ENCODE peak calls at places on chromosomes 6 and 20, in seven cellular contexts. U, I, A, P, S, F and L are unnamed samples.

GRCh38 chr6:26350858-26351543 is 14.0 kb upstream of the BTN3A2 start:
- DNase-seq in I (no peak), A (no peak), F (no peak), U (no peak), S (no peak), P (no peak), L (no peak)

GRCh38 chr6:43627008-43627825 is 1.8 kb downstream of the GTPBP2 start:
- DNase-seq in S (peak), U (peak), I (peak), A (peak), P (peak), F (peak), L (peak)

GRCh38 chr6:162109466-162110040 is 618.0 kb downstream of the PRKN start:
- DNase-seq in P (no peak), I (no peak), F (peak), S (no peak), A (no peak), U (no peak), L (no peak)

GRCh38 chr20:13851279-13851678 is 66.5 kb downstream of the NDUFAF5 start:
- DNase-seq in A (no peak), U (no peak), S (no peak), F (no peak), I (no peak), P (no peak), L (no peak)

GRCh38 chr6:154412106-154412820 is 55.7 kb upstream of the IPCEF1 start:
- DNase-seq in U (no peak), A (peak), F (no peak), I (no peak), S (no peak), P (no peak), L (no peak)

GRCh38 chr6:42550277-42550676 is 13.6 kb upstream of the UBR2 start:
- DNase-seq in P (no peak), U (no peak), A (no peak), I (peak), F (no peak), S (no peak), L (no peak)

GRCh38 chr6:162177733-162178132 is 549.8 kb downstream of the PRKN start:
- DNase-seq in F (peak), U (no peak), A (no peak), I (peak), P (peak), S (no peak), L (peak)

GRCh38 chr6:110181131-110182027 is 1.2 kb downstream of the CDC40 start:
- DNase-seq in F (no peak), U (no peak), P (no peak), I (peak), S (no peak), A (peak), L (peak)

GRCh38 chr6:73696990-73697651 is 1.1 kb downstream of the CD109 start:
- DNase-seq in F (no peak), A (no peak), I (no peak), S (no peak), P (no peak), U (no peak), L (no peak)

GRCh38 chr6:33749401-33749800 is 2.7 kb upstream of the IP6K3 start:
- DNase-seq in A (no peak), U (no peak), F (no peak), P (no peak), I (no peak), S (no peak), L (no peak)

GRCh38 chr6:162179196-162179951 is 548.2 kb downstream of the PRKN start:
- DNase-seq in F (no peak), U (no peak), I (no peak), S (no peak), P (no peak), A (no peak), L (no peak)

GRCh38 chr6:135870722-135871121 is 19.2 kb downstream of the PDE7B start:
- DNase-seq in F (peak), I (peak), S (no peak), P (no peak), U (no peak), A (peak), L (peak)

GRCh38 chr6:14912226-14912625 is 333.6 kb upstream of the JARID2 start:
- DNase-seq in U (no peak), F (no peak), P (no peak), S (no peak), I (no peak), A (no peak), L (peak)

GRCh38 chr20:32534661-32535240 is 50.4 kb downstream of the NOL4L start:
- DNase-seq in P (no peak), F (no peak), S (no peak), A (no peak), I (no peak), U (no peak), L (no peak)

GRCh38 chr6:41736800-41737555 is 1.6 kb upstream of the TFEB start:
- DNase-seq in S (no peak), P (no peak), F (no peak), A (no peak), U (no peak), I (no peak), L (no peak)

GRCh38 chr6:38724343-38724742 is 9.2 kb downstream of the DNAH8 start:
- DNase-seq in P (no peak), F (no peak), I (no peak), S (no peak), U (no peak), A (no peak), L (no peak)

GRCh38 chr6:118171852-118172251 is 264.8 kb downstream of the SLC35F1 start:
- DNase-seq in U (no peak), I (no peak), A (no peak), P (no peak), S (no peak), F (peak), L (no peak)

GRCh38 chr20:63174309-63175030 is 41.5 kb downstream of the YTHDF1 start:
- DNase-seq in I (no peak), A (no peak), P (no peak), U (no peak), F (no peak), S (no peak), L (no peak)

GRCh38 chr6:32047084-32047478 is 8.9 kb downstream of the CYP21A2 start:
- DNase-seq in S (peak), I (peak), U (peak), P (no peak), A (peak), F (peak), L (peak)

GRCh38 chr20:24890286-24890685 is 58.8 kb upstream of the CST7 start:
- DNase-seq in P (no peak), A (no peak), S (no peak), U (no peak), F (no peak), I (no peak), L (no peak)

GRCh38 chr20:3071610-3072529 is at the start of gene OXT:
- DNase-seq in I (no peak), S (no peak), A (no peak), U (no peak), P (no peak), F (no peak), L (no peak)

GRCh38 chr6:68313911-68314310 is 321.2 kb upstream of the ADGRB3 start:
- DNase-seq in U (no peak), S (no peak), F (peak), P (no peak), A (no peak), I (peak), L (peak)

GRCh38 chr6:12291785-12292604 is 1.8 kb downstream of the EDN1 start:
- DNase-seq in A (peak), U (no peak), F (no peak), S (no peak), P (peak), I (no peak), L (peak)

GRCh38 chr6:41494212-41495115 is 51.7 kb upstream of the FOXP4 start:
- DNase-seq in F (no peak), P (no peak), S (no peak), I (no peak), U (no peak), A (no peak), L (peak)

DNA sequence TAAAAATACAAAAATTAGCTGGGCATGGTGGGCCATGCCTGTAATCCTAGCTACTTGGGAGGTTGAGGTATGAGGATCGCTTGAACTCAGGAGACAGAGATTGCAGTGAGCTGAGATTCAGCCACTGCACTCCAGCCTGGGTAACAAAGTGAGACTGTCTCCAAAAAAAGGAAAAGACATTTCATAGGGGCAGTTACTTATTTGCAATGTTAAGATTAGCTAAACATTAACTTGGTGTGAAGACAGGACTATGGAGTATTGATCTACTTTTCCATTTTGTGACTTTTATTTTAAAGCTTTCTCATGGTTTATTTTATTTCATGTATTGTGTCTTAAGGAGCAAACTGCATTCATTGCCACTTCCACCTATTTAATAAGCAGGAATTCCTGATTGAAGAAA is 153.0 kb downstream of the UTRN start:
- DNase-seq in S (no peak), F (no peak), U (no peak), A (no peak), I (no peak), P (no peak), L (no peak)
- TF ChIP-seq CTCF in S (no peak), F (no peak), U (no peak), A (no peak), I (no peak), P (no peak), L (no peak)

GRCh38 chr20:43662943-43663655 is 3.8 kb upstream of the MYBL2 start:
- DNase-seq in P (no peak), U (no peak), I (no peak), F (peak), S (no peak), A (peak), L (no peak)

GRCh38 chr20:43655937-43656336 is 11.0 kb upstream of the MYBL2 start:
- DNase-seq in F (no peak), P (no peak), A (no peak), S (no peak), U (no peak), I (no peak), L (no peak)

GRCh38 chr20:43658723-43659419 is 8.0 kb upstream of the MYBL2 start:
- DNase-seq in A (no peak), F (no peak), U (no peak), I (no peak), S (no peak), P (no peak), L (no peak)

GRCh38 chr20:43653966-43654365 is 12.9 kb upstream of the MYBL2 start:
- DNase-seq in P (no peak), A (no peak), F (no peak), U (no peak), S (no peak), I (no peak), L (no peak)

GRCh38 chr20:43658068-43658722 is 8.7 kb upstream of the MYBL2 start:
- DNase-seq in I (no peak), A (peak), P (no peak), U (no peak), S (no peak), F (peak), L (no peak)
- H3K4me3 ChIP-seq in I (peak), A (peak), P (peak), U (peak), S (peak), F (peak), L (peak)

GRCh38 chr6:7207688-7208087 is 99.9 kb downstream of the RREB1 start:
- DNase-seq in A (no peak), F (peak), U (no peak), I (no peak), P (peak), S (no peak), L (no peak)
- TF ChIP-seq CTCF in A (no peak), F (no peak), U (no peak), I (no peak), P (no peak), S (no peak), L (no peak)

GRCh38 chr6:152635949-152636674 is 1.1 kb downstream of the SYNE1 start:
- DNase-seq in S (no peak), P (no peak), A (peak), U (peak), I (peak), F (peak), L (peak)
- H3K4me3 ChIP-seq in S (no peak), P (peak), A (peak), U (peak), I (peak), F (peak), L (peak)

GRCh38 chr6:144150673-144151009 is 324 bp downstream of the STX11 start:
- DNase-seq in A (peak), I (peak), U (no peak), P (peak), S (peak), F (peak), L (peak)

GRCh38 chr6:144148891-144149290 is 1.4 kb upstream of the STX11 start:
- DNase-seq in F (peak), A (peak), I (peak), S (no peak), U (no peak), P (no peak), L (no peak)

GRCh38 chr6:144149558-144149893 is 791 bp upstream of the STX11 start:
- DNase-seq in A (no peak), I (no peak), U (no peak), S (no peak), P (no peak), F (no peak), L (no peak)

GRCh38 chr6:144151010-144151727 is 852 bp downstream of the STX11 start:
- DNase-seq in F (no peak), S (no peak), U (no peak), P (peak), I (peak), A (no peak), L (peak)

GRCh38 chr6:144149894-144150672 is at the start of gene STX11:
- DNase-seq in S (no peak), U (peak), F (peak), I (peak), P (peak), A (peak), L (peak)
- TF ChIP-seq CTCF in S (no peak), U (no peak), F (no peak), I (no peak), P (no peak), A (no peak), L (no peak)

GRCh38 chr6:124659427-124659826 is 302.8 kb upstream of the RNF217 start:
- DNase-seq in U (no peak), A (no peak), F (no peak), S (no peak), P (no peak), I (no peak), L (no peak)

GRCh38 chr6:124660185-124660584 is 302.1 kb upstream of the RNF217 start:
- DNase-seq in A (no peak), S (no peak), U (no peak), F (no peak), I (no peak), P (no peak), L (no peak)

GRCh38 chr6:124655856-124656255 is 306.4 kb upstream of the RNF217 start:
- DNase-seq in S (no peak), A (no peak), F (peak), I (no peak), P (no peak), U (no peak), L (no peak)

GRCh38 chr6:124658053-124658452 is 304.2 kb upstream of the RNF217 start:
- DNase-seq in A (no peak), I (no peak), P (no peak), F (no peak), S (no peak), U (no peak), L (no peak)

GRCh38 chr6:124661231-124661630 is 301.0 kb upstream of the RNF217 start:
- DNase-seq in A (no peak), U (no peak), P (no peak), F (no peak), I (no peak), S (no peak), L (no peak)
- H3K4me3 ChIP-seq in A (no peak), U (no peak), P (no peak), F (no peak), I (no peak), S (no peak), L (no peak)

GRCh38 chr6:82072771-82073170 is 174.8 kb downstream of the IBTK start:
- DNase-seq in F (peak), A (peak), P (no peak), U (no peak), S (no peak), I (no peak), L (peak)

GRCh38 chr6:82078286-82078908 is 169.1 kb downstream of the IBTK start:
- DNase-seq in I (no peak), F (no peak), S (no peak), P (no peak), U (no peak), A (no peak), L (no peak)

GRCh38 chr6:82080767-82081166 is 166.8 kb downstream of the IBTK start:
- DNase-seq in A (no peak), S (no peak), P (no peak), F (no peak), I (no peak), U (no peak), L (no peak)

GRCh38 chr6:82073484-82073883 is 174.1 kb downstream of the IBTK start:
- DNase-seq in F (no peak), P (no peak), U (no peak), I (no peak), A (no peak), S (no peak), L (no peak)

DNA sequence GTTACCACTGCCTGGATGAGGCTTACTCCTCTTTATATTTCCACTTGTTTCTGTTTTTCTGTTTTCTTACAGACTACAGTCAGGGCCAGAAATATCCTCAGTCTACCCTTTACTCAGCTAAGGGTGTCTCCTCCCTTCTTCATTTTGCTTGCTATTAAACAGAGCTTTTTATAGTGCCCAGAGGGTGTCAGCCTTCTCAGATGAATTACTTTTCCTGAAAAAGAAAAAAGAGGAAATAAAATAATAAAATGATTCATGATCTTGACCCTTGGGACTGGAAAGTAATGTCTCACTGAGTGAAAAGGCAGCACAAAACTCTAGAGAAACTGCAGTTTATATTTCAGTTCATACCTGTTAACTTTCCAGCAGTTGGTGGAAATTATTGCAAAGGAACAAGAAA is 170.7 kb downstream of the IBTK start:
- DNase-seq in P (no peak), I (no peak), F (peak), U (no peak), A (no peak), S (no peak), L (no peak)
- TF ChIP-seq CTCF in P (no peak), I (no peak), F (peak), U (no peak), A (no peak), S (no peak), L (peak)

GRCh38 chr20:4084721-4085120 is 69.4 kb upstream of the RNF24 start:
- DNase-seq in F (no peak), S (no peak), U (no peak), A (no peak), I (no peak), P (no peak), L (no peak)

GRCh38 chr20:4084096-4084495 is 68.7 kb upstream of the RNF24 start:
- DNase-seq in I (no peak), S (no peak), P (no peak), F (no peak), A (no peak), U (no peak), L (no peak)

GRCh38 chr20:4081396-4081795 is 66.0 kb upstream of the RNF24 start:
- DNase-seq in P (no peak), U (no peak), S (no peak), I (peak), A (no peak), F (peak), L (peak)

GRCh38 chr20:4083103-4083864 is 67.9 kb upstream of the RNF24 start:
- DNase-seq in S (no peak), P (no peak), A (no peak), U (no peak), I (no peak), F (no peak), L (no peak)

DNA sequence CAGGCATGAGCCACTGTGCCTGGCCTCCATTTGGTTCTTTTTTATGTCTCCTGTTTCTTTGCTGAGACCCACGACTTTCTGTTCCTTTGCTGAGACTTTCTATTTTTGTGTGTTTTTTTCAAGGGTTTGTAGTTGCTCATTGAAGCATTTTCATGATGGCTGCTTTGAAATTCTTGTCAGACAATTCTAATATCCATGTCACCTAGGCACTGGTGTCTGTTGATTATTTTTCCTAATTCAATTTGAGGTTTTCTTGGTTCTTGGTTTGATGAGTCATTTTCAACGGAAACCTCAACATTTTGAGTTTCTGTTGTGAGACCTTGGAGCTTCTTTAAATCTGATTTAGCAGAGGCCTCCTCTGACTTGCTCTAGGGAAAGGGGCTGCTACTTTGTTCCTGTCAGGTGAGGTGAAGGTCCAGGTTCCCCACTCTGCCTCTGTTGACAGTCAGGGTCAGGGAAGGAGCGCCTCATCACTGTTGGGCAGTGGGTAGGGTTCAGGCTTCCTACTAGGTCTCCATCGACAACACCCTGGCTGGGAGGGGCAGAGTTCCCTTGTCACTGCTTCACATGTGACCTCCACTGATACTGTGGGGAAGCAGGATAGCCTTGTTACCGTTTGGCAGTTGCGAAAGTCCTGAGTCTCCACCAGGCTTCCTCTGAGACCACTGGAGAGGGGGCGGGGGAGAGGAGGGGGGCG is 67.2 kb upstream of the RNF24 start:
- DNase-seq in A (peak), I (peak), P (no peak), F (peak), S (no peak), U (peak), L (peak)
- H3K4me3 ChIP-seq in A (peak), I (no peak), P (no peak), F (no peak), S (no peak), U (no peak), L (peak)